ENCODE peak calls at places on chromosome 14, in four cellular contexts. V is fibroblast of mammary gland; E is activated T-cell treated with anti-CD3 and anti-CD28 coated beads, Interleukin-2, amount 50 U/mL, for 4 hours; D is smooth muscle cell of the brain vasculature. G is an unnamed sample.

GRCh38 chr14:99378782-99379214 is 101.9 kb downstream of the SETD3 start:
- DNase-seq in V (peak), D (no peak), E (no peak), G (no peak)

GRCh38 chr14:23438130-23438893 is 2.9 kb upstream of the MYH7 start:
- DNase-seq in D (no peak), E (no peak), V (no peak), G (no peak)

GRCh38 chr14:101819251-101819990 is 57.9 kb downstream of the PPP2R5C start:
- DNase-seq in E (peak), D (no peak), V (no peak), G (no peak)

GRCh38 chr14:53032161-53032803 is 81.4 kb upstream of the FERMT2 start:
- DNase-seq in E (no peak), D (no peak), V (peak), G (no peak)

GRCh38 chr14:95147597-95147996 is 9.7 kb downstream of the DICER1 start:
- DNase-seq in V (no peak), E (no peak), D (no peak), G (no peak)

GRCh38 chr14:72617391-72618011 is 276.4 kb downstream of the DPF3 start:
- DNase-seq in E (no peak), D (peak), V (no peak), G (no peak)

GRCh38 chr14:23494223-23494622 is 24.7 kb downstream of the NGDN start:
- DNase-seq in V (peak), D (no peak), E (no peak), G (no peak)

GRCh38 chr14:22630486-22630885 is 13.7 kb downstream of the OR6J1 start:
- DNase-seq in D (no peak), E (no peak), V (peak), G (no peak)

GRCh38 chr14:92494512-92494911 is 19.1 kb upstream of the RIN3 start:
- DNase-seq in D (no peak), V (no peak), E (no peak), G (no peak)

GRCh38 chr14:49892301-49892635 is 614 bp upstream of the ARF6 start:
- DNase-seq in E (peak), V (peak), D (no peak), G (peak)

GRCh38 chr14:86221000-86221399 is 691.1 kb downstream of the FLRT2 start:
- DNase-seq in V (no peak), D (no peak), E (no peak), G (no peak)

GRCh38 chr14:68284333-68284732 is 464.8 kb downstream of the RAD51B start:
- DNase-seq in D (no peak), V (no peak), E (no peak), G (no peak)

GRCh38 chr14:21191809-21192446 is 36.1 kb upstream of the OR5AU1 start:
- DNase-seq in D (no peak), E (peak), V (peak), G (peak)

GRCh38 chr14:94823556-94824341 is 53.8 kb upstream of the GSC start:
- DNase-seq in V (peak), E (no peak), D (no peak), G (peak)

GRCh38 chr14:50045039-50045711 is 71.2 kb downstream of the VCPKMT start:
- DNase-seq in E (peak), V (peak), D (no peak), G (no peak)

GRCh38 chr14:85576848-85577541 is 47.1 kb downstream of the FLRT2 start:
- DNase-seq in D (no peak), E (no peak), V (no peak), G (no peak)

GRCh38 chr14:53619625-53620324 is 336.9 kb downstream of the BMP4 start:
- DNase-seq in E (no peak), V (peak), D (no peak), G (no peak)

GRCh38 chr14:100211893-100212292 is 27.1 kb upstream of the YY1 start:
- DNase-seq in D (no peak), V (no peak), E (no peak), G (no peak)

GRCh38 chr14:25111061-25111601 is 61.2 kb upstream of the STXBP6 start:
- DNase-seq in E (no peak), D (peak), V (peak), G (no peak)

GRCh38 chr14:95233702-95234241 is 76.4 kb upstream of the DICER1 start:
- DNase-seq in V (no peak), D (no peak), E (no peak), G (no peak)

G was measured in Jurkat, Clone E6-1.